ENCODE peak calls at places on chromosome 1, in five cellular contexts. One of them, this sample, is unnamed.

GRCh38 chr1:11364170-11364569 is 91.2 kb downstream of the UBIAD1 start:
- DNase-seq in HCT116: peak; percentile 19
- DNase-seq in MM.1S: peak; percentile 39
- DNase-seq in neural progenitor cell: no peak
- DNase-seq in SK-N-SH: no peak
- DNase-seq in this sample: no peak

GRCh38 chr1:112388436-112388835 is 7.6 kb upstream of the CTTNBP2NL start:
- DNase-seq in HCT116: no peak
- DNase-seq in MM.1S: no peak
- DNase-seq in neural progenitor cell: no peak
- DNase-seq in SK-N-SH: no peak
- DNase-seq in this sample: peak; percentile 55

GRCh38 chr1:21165632-21166031 is 11.1 kb downstream of the EIF4G3 start:
- DNase-seq in HCT116: no peak
- DNase-seq in MM.1S: no peak
- DNase-seq in neural progenitor cell: no peak
- DNase-seq in SK-N-SH: no peak
- DNase-seq in this sample: peak; percentile 52

GRCh38 chr1:219422811-219423598 is 189.9 kb downstream of the ZC3H11B start:
- DNase-seq in HCT116: no peak
- DNase-seq in MM.1S: no peak
- DNase-seq in neural progenitor cell: no peak
- DNase-seq in SK-N-SH: no peak
- DNase-seq in this sample: peak; percentile 74

GRCh38 chr1:167059045-167059728 is 31.0 kb downstream of the GPA33 start:
- DNase-seq in HCT116: peak; percentile 52
- DNase-seq in MM.1S: peak; percentile 77
- DNase-seq in neural progenitor cell: peak; percentile 80
- DNase-seq in SK-N-SH: peak; percentile 69
- DNase-seq in this sample: peak; percentile 55

GRCh38 chr1:25813071-25813733 is 6.6 kb upstream of the MTFR1L start:
- DNase-seq in HCT116: no peak
- DNase-seq in MM.1S: no peak
- DNase-seq in neural progenitor cell: no peak
- DNase-seq in SK-N-SH: no peak
- DNase-seq in this sample: no peak

GRCh38 chr1:88935522-88936222 is 44.3 kb upstream of the GTF2B start:
- DNase-seq in HCT116: peak; percentile 16
- DNase-seq in MM.1S: peak; percentile 47
- DNase-seq in neural progenitor cell: peak; percentile 50
- DNase-seq in SK-N-SH: peak; percentile 46
- DNase-seq in this sample: peak; percentile 54

GRCh38 chr1:197304626-197305200 is 36.7 kb downstream of the CRB1 start:
- DNase-seq in HCT116: no peak
- DNase-seq in MM.1S: no peak
- DNase-seq in neural progenitor cell: no peak
- DNase-seq in SK-N-SH: no peak
- DNase-seq in this sample: peak; percentile 4

GRCh38 chr1:96918406-96918805 is 196.8 kb downstream of the PTBP2 start:
- DNase-seq in HCT116: no peak
- DNase-seq in MM.1S: no peak
- DNase-seq in neural progenitor cell: no peak
- DNase-seq in SK-N-SH: no peak
- DNase-seq in this sample: peak; percentile 81

GRCh38 chr1:248853023-248853422 is 5.9 kb downstream of the ZNF692 start:
- DNase-seq in HCT116: no peak
- DNase-seq in MM.1S: no peak
- DNase-seq in neural progenitor cell: no peak
- DNase-seq in SK-N-SH: no peak
- DNase-seq in this sample: peak; percentile 93

GRCh38 chr1:154938604-154939399 is 2.3 kb upstream of the PMVK start:
- DNase-seq in HCT116: no peak
- DNase-seq in MM.1S: no peak
- DNase-seq in neural progenitor cell: no peak
- DNase-seq in SK-N-SH: no peak
- DNase-seq in this sample: no peak

GRCh38 chr1:204567067-204567466 is 50.9 kb downstream of the MDM4 start:
- DNase-seq in HCT116: no peak
- DNase-seq in MM.1S: no peak
- DNase-seq in neural progenitor cell: no peak
- DNase-seq in SK-N-SH: no peak
- DNase-seq in this sample: no peak

GRCh38 chr1:185674201-185674600 is 60.0 kb upstream of the HMCN1 start:
- DNase-seq in HCT116: no peak
- DNase-seq in MM.1S: no peak
- DNase-seq in neural progenitor cell: no peak
- DNase-seq in SK-N-SH: no peak
- DNase-seq in this sample: no peak

GRCh38 chr1:201896951-201897391 is 8.3 kb downstream of the SHISA4 start:
- DNase-seq in HCT116: no peak
- DNase-seq in MM.1S: peak; percentile 69
- DNase-seq in neural progenitor cell: no peak
- DNase-seq in SK-N-SH: no peak
- DNase-seq in this sample: peak; percentile 91

GRCh38 chr1:44544960-44545359 is 129.3 kb downstream of the TMEM53 start:
- DNase-seq in HCT116: no peak
- DNase-seq in MM.1S: no peak
- DNase-seq in neural progenitor cell: no peak
- DNase-seq in SK-N-SH: no peak
- DNase-seq in this sample: no peak

GRCh38 chr1:44802306-44803061 is 2.3 kb downstream of the PLK3 start:
- DNase-seq in HCT116: no peak
- DNase-seq in MM.1S: no peak
- DNase-seq in neural progenitor cell: peak; percentile 86
- DNase-seq in SK-N-SH: no peak
- DNase-seq in this sample: no peak

GRCh38 chr1:93753766-93754763 is 72.4 kb upstream of the BCAR3 start:
- DNase-seq in HCT116: no peak
- DNase-seq in MM.1S: no peak
- DNase-seq in neural progenitor cell: no peak
- DNase-seq in SK-N-SH: no peak
- DNase-seq in this sample: peak; percentile 91

GRCh38 chr1:163258181-163258580 is 55.5 kb upstream of the RGS5 start:
- DNase-seq in HCT116: no peak
- DNase-seq in MM.1S: no peak
- DNase-seq in neural progenitor cell: no peak
- DNase-seq in SK-N-SH: no peak
- DNase-seq in this sample: no peak

GRCh38 chr1:20787775-20788488 is 825 bp upstream of the HP1BP3 start:
- DNase-seq in HCT116: no peak
- DNase-seq in MM.1S: no peak
- DNase-seq in neural progenitor cell: peak; percentile 23
- DNase-seq in SK-N-SH: peak; percentile 34
- DNase-seq in this sample: peak; percentile 88

GRCh38 chr1:27655151-27655929 is 16.7 kb downstream of the IFI6 start:
- DNase-seq in HCT116: no peak
- DNase-seq in MM.1S: no peak
- DNase-seq in neural progenitor cell: peak; percentile 20
- DNase-seq in SK-N-SH: no peak
- DNase-seq in this sample: peak; percentile 34

GRCh38 chr1:91830242-91831131 is 55.5 kb downstream of the TGFBR3 start:
- DNase-seq in HCT116: no peak
- DNase-seq in MM.1S: no peak
- DNase-seq in neural progenitor cell: no peak
- DNase-seq in SK-N-SH: no peak
- DNase-seq in this sample: peak; percentile 87

GRCh38 chr1:27567183-27567526 is 36.8 kb downstream of the AHDC1 start:
- DNase-seq in HCT116: no peak
- DNase-seq in MM.1S: no peak
- DNase-seq in neural progenitor cell: peak; percentile 97
- DNase-seq in SK-N-SH: no peak
- DNase-seq in this sample: no peak

GRCh38 chr1:161706483-161707347 is at the start of gene FCRLA:
- DNase-seq in HCT116: no peak
- DNase-seq in MM.1S: peak; percentile 58
- DNase-seq in neural progenitor cell: no peak
- DNase-seq in SK-N-SH: no peak
- DNase-seq in this sample: peak; percentile 98

GRCh38 chr1:156086256-156086662 is 4.0 kb upstream of the MEX3A start:
- DNase-seq in HCT116: no peak
- DNase-seq in MM.1S: no peak
- DNase-seq in neural progenitor cell: peak; percentile 83
- DNase-seq in SK-N-SH: no peak
- DNase-seq in this sample: no peak

GRCh38 chr1:18581420-18581880 is 49.2 kb upstream of the PAX7 start:
- DNase-seq in HCT116: no peak
- DNase-seq in MM.1S: peak; percentile 41
- DNase-seq in neural progenitor cell: peak; percentile 79
- DNase-seq in SK-N-SH: peak; percentile 85
- DNase-seq in this sample: peak; percentile 40

GRCh38 chr1:201511925-201512539 is 5.1 kb upstream of the CSRP1 start:
- DNase-seq in HCT116: no peak
- DNase-seq in MM.1S: peak; percentile 59
- DNase-seq in neural progenitor cell: peak; percentile 54
- DNase-seq in SK-N-SH: peak; percentile 44
- DNase-seq in this sample: peak; percentile 48

GRCh38 chr1:167293057-167293456 is 72.4 kb downstream of the POU2F1 start:
- DNase-seq in HCT116: no peak
- DNase-seq in MM.1S: no peak
- DNase-seq in neural progenitor cell: no peak
- DNase-seq in SK-N-SH: no peak
- DNase-seq in this sample: no peak

GRCh38 chr1:38881487-38881886 is at the start of gene GJA9:
- DNase-seq in HCT116: no peak
- DNase-seq in MM.1S: no peak
- DNase-seq in neural progenitor cell: no peak
- DNase-seq in SK-N-SH: no peak
- DNase-seq in this sample: no peak

GRCh38 chr1:23594927-23595353 is 35.6 kb upstream of the ID3 start:
- DNase-seq in HCT116: no peak
- DNase-seq in MM.1S: no peak
- DNase-seq in neural progenitor cell: no peak
- DNase-seq in SK-N-SH: no peak
- DNase-seq in this sample: no peak
- H3K9ac ChIP-seq in HCT116: no peak overlapping the region
- H3K9ac ChIP-seq in MM.1S: no peak overlapping the region
- H3K9ac ChIP-seq in neural progenitor cell: no peak overlapping the region
- H3K9ac ChIP-seq in SK-N-SH: no peak overlapping the region
- H3K9ac ChIP-seq in this sample: no peak overlapping the region

GRCh38 chr1:196180847-196181593 is 427.2 kb downstream of the KCNT2 start:
- DNase-seq in HCT116: peak; percentile 72
- DNase-seq in MM.1S: no peak
- DNase-seq in neural progenitor cell: no peak
- DNase-seq in SK-N-SH: no peak
- DNase-seq in this sample: peak; percentile 93

GRCh38 chr1:196178083-196178635 is 430.1 kb downstream of the KCNT2 start:
- DNase-seq in HCT116: no peak
- DNase-seq in MM.1S: no peak
- DNase-seq in neural progenitor cell: no peak
- DNase-seq in SK-N-SH: no peak
- DNase-seq in this sample: no peak

DNA sequence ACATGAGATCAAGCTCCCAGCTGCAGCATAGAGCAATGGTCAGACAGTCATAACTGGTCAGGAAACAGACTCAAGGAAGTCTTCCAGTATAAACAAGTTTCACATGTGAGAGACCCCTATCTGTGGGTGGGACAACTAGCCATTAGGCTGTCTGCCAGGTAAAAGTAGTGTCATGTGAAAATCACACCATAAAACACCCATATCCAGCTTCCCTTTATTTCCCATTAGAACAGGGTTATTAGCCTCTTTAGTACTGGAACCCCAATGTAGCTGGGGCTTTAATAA is 426.7 kb downstream of the KCNT2 start:
- DNase-seq in HCT116: no peak
- DNase-seq in MM.1S: no peak
- DNase-seq in neural progenitor cell: no peak
- DNase-seq in SK-N-SH: no peak
- DNase-seq in this sample: no peak
- TF ChIP-seq EZH2phosphoT487 in HCT116: no peak
- TF ChIP-seq EZH2phosphoT487 in MM.1S: no peak
- TF ChIP-seq EZH2phosphoT487 in neural progenitor cell: no peak
- TF ChIP-seq EZH2phosphoT487 in SK-N-SH: no peak
- TF ChIP-seq EZH2phosphoT487 in this sample: no peak

DNA sequence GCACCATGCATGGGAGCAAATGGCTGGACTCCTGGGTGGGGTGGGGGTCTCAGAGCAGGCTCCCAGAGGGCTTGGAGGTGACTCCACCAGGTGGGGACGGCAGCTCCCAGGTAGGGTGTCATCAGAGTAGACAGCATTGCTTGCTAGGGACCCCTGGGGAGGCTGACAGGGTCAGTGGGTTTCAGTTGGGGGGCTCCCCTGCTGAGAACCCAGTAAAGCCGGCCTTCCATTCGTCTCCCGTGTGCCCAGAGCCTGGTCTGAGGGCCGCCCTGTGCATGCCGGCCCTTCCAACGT is 4.7 kb upstream of the GJC2 start:
- DNase-seq in HCT116: no peak
- DNase-seq in MM.1S: no peak
- DNase-seq in neural progenitor cell: no peak
- DNase-seq in SK-N-SH: peak; percentile 10
- DNase-seq in this sample: no peak
- H3K9ac ChIP-seq in HCT116: no peak overlapping the region
- H3K9ac ChIP-seq in MM.1S: no peak overlapping the region
- H3K9ac ChIP-seq in neural progenitor cell: no peak overlapping the region
- H3K9ac ChIP-seq in SK-N-SH: no peak overlapping the region
- H3K9ac ChIP-seq in this sample: no peak overlapping the region

GRCh38 chr1:203410117-203410900 is 59.4 kb upstream of the FMOD start:
- DNase-seq in HCT116: no peak
- DNase-seq in MM.1S: no peak
- DNase-seq in neural progenitor cell: no peak
- DNase-seq in SK-N-SH: no peak
- DNase-seq in this sample: no peak

GRCh38 chr1:203406446-203407045 is 55.6 kb upstream of the FMOD start:
- DNase-seq in HCT116: no peak
- DNase-seq in MM.1S: no peak
- DNase-seq in neural progenitor cell: no peak
- DNase-seq in SK-N-SH: no peak
- DNase-seq in this sample: peak; percentile 40

GRCh38 chr1:203405703-203406430 is 54.9 kb upstream of the FMOD start:
- DNase-seq in HCT116: no peak
- DNase-seq in MM.1S: no peak
- DNase-seq in neural progenitor cell: no peak
- DNase-seq in SK-N-SH: no peak
- DNase-seq in this sample: peak; percentile 14

GRCh38 chr1:203407301-203407700 is 56.4 kb upstream of the FMOD start:
- DNase-seq in HCT116: no peak
- DNase-seq in MM.1S: no peak
- DNase-seq in neural progenitor cell: no peak
- DNase-seq in SK-N-SH: no peak
- DNase-seq in this sample: peak; percentile 35

DNA sequence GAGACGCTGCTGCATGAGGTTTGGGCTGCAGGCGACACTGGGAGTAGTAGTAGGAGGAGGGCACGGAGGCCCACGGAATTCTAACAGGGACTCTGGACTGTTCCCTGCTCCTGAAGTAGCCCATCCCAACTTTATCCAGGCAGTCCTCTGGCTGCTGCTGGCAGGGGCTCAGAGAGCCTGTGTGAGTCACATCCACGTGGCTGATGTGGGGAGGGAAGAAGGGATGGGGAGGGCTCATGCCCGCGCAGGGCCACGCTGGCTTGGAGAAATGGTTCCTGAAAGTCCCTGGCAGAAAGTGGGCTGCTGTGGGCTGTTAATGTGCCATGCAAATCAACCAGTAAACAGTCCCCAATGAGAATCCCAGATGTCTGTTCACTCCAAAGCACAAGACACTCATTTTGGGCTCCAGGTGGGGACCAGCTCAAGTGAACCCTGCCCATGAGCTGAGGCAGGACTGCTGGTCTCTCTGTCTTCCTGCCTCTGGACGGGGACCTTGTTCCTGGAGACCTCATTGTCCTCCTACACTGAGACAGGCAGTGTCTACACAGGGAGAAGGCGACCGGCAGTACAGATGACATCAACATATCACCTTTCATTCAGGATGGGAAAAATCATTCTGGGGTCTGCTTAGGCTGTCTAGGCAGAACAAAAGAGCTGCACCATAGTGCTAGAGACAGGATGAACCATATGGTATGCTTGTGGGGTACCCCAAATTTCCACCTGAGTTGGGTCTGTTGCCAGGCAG is 57.7 kb upstream of the FMOD start:
- DNase-seq in HCT116: no peak
- DNase-seq in MM.1S: no peak
- DNase-seq in neural progenitor cell: no peak
- DNase-seq in SK-N-SH: no peak
- DNase-seq in this sample: peak; percentile 88
- TF ChIP-seq EZH2phosphoT487 in HCT116: no peak
- TF ChIP-seq EZH2phosphoT487 in MM.1S: no peak
- TF ChIP-seq EZH2phosphoT487 in neural progenitor cell: no peak
- TF ChIP-seq EZH2phosphoT487 in SK-N-SH: no peak
- TF ChIP-seq EZH2phosphoT487 in this sample: no peak